ENCODE peak calls at places on chromosomes 13 and 19, in ten cellular contexts. S is lower leg skin; I is stimulated activated CD4-positive, alpha-beta T cell treated with anti-CD3 and anti-CD28 coated beads, TNF-alpha, amount 100 ng/mL, for 1 hour; O is tibial nerve; Z is WTC11; G is stimulated activated CD8-positive, alpha-beta memory T cell treated with anti-CD3 and anti-CD28 coated beads, Interleukin-4, amount 100 ng/mL, for 4 hours; U is iPS-NIHi11; Y is mesothelial cell of epicardium; F is substantia nigra; A is HTR-8/SVneo. N is an unnamed sample.

GRCh38 chr13:45630791-45631190 is 15.3 kb upstream of the ERICH6B start:
- DNase-seq in I (no peak), G (no peak), U (no peak), Z (no peak), O (no peak), F (no peak), Y (no peak), A (no peak), S (no peak), N (no peak)

GRCh38 chr19:5309438-5310204 is 31.0 kb downstream of the PTPRS start:
- DNase-seq in G (no peak), Z (peak), U (peak), S (no peak), F (no peak), Y (no peak), A (no peak), O (no peak), I (no peak), N (no peak)

GRCh38 chr13:114110091-114110829 is 22.2 kb downstream of the RASA3 start:
- DNase-seq in A (no peak), I (peak), Y (no peak), Z (peak), G (no peak), U (peak), F (no peak), S (no peak), O (peak), N (peak)

GRCh38 chr13:94703271-94703670 is 9.1 kb downstream of the SOX21 start:
- DNase-seq in U (no peak), S (no peak), O (no peak), G (no peak), F (no peak), A (no peak), Z (peak), I (no peak), Y (no peak), N (no peak)

GRCh38 chr13:57829496-57829895 is 198.0 kb downstream of the PCDH17 start:
- DNase-seq in I (no peak), U (no peak), O (no peak), G (no peak), A (no peak), F (no peak), S (no peak), Z (no peak), Y (no peak), N (no peak)

GRCh38 chr13:99356216-99357089 is 49.3 kb upstream of the GPR183 start:
- DNase-seq in G (no peak), A (peak), I (no peak), S (peak), Z (no peak), U (no peak), Y (no peak), F (no peak), O (no peak), N (no peak)

GRCh38 chr13:113064534-113065405 is 40.8 kb upstream of the F7 start:
- DNase-seq in U (no peak), S (no peak), A (peak), Z (no peak), Y (no peak), F (no peak), G (no peak), I (no peak), O (no peak), N (no peak)

GRCh38 chr19:19406878-19407639 is 1.6 kb downstream of the GATAD2A start:
- DNase-seq in Y (no peak), Z (no peak), G (no peak), S (no peak), F (peak), A (no peak), O (no peak), U (no peak), I (no peak), N (peak)

GRCh38 chr13:35140831-35141230 is 198.8 kb downstream of the NBEA start:
- DNase-seq in O (no peak), G (no peak), Y (no peak), A (no peak), F (no peak), S (no peak), I (no peak), Z (no peak), U (no peak), N (no peak)

GRCh38 chr19:5718579-5719273 is 1.2 kb downstream of the LONP1 start:
- DNase-seq in Z (no peak), I (no peak), O (no peak), F (no peak), G (no peak), A (peak), U (no peak), Y (no peak), S (no peak), N (no peak)

GRCh38 chr13:102317593-102317992 is 84.3 kb downstream of the FGF14 start:
- DNase-seq in U (no peak), I (no peak), A (no peak), S (peak), G (no peak), O (peak), F (no peak), Z (no peak), Y (no peak), N (no peak)

GRCh38 chr13:83372786-83373185 is 509.5 kb downstream of the SLITRK1 start:
- DNase-seq in Y (no peak), O (no peak), G (no peak), A (no peak), U (no peak), S (no peak), I (no peak), Z (no peak), F (no peak), N (no peak)

GRCh38 chr19:10206226-10206873 is 11.6 kb upstream of the DNMT1 start:
- DNase-seq in O (no peak), A (no peak), U (peak), G (no peak), Z (no peak), S (no peak), I (no peak), Y (no peak), F (no peak), N (no peak)

GRCh38 chr13:111503905-111504695 is 183.7 kb downstream of the TEX29 start:
- DNase-seq in I (no peak), S (peak), A (no peak), O (no peak), G (no peak), U (no peak), Y (no peak), Z (no peak), F (no peak), N (no peak)

GRCh38 chr19:1066748-1067340 is at the start of gene ARHGAP45:
- DNase-seq in Z (peak), Y (no peak), F (no peak), S (no peak), O (no peak), I (peak), G (peak), U (peak), A (no peak), N (no peak)

GRCh38 chr13:102700088-102701031 is 5.5 kb upstream of the METTL21C start:
- DNase-seq in I (no peak), Z (no peak), Y (no peak), O (no peak), A (no peak), U (no peak), G (no peak), F (no peak), S (peak), N (no peak)

GRCh38 chr13:81987159-81987558 is 1646.2 kb upstream of the SPRY2 start:
- DNase-seq in Y (no peak), I (no peak), O (no peak), A (no peak), G (no peak), S (no peak), U (peak), Z (no peak), F (no peak), N (no peak)

GRCh38 chr19:55082023-55082851 is 6.6 kb downstream of the EPS8L1 start:
- DNase-seq in Z (peak), F (no peak), G (no peak), I (no peak), S (no peak), A (no peak), Y (no peak), U (peak), O (no peak), N (no peak)

GRCh38 chr19:54162241-54162805 is 2.8 kb upstream of the LENG1 start:
- DNase-seq in Y (peak), S (peak), G (peak), A (no peak), Z (peak), F (peak), U (peak), O (peak), I (peak), N (peak)

GRCh38 chr13:27628081-27628480 is 6.4 kb downstream of the POLR1D start:
- DNase-seq in Z (no peak), O (no peak), U (no peak), G (no peak), I (no peak), A (no peak), S (no peak), Y (no peak), F (no peak), N (no peak)

GRCh38 chr13:48857576-48857975 is 118.1 kb upstream of the FNDC3A start:
- DNase-seq in U (no peak), G (no peak), A (no peak), I (no peak), S (no peak), O (no peak), Y (no peak), Z (no peak), F (no peak), N (no peak)

GRCh38 chr19:29640231-29640630 is 25.0 kb upstream of the PLEKHF1 start:
- DNase-seq in S (no peak), U (no peak), F (no peak), G (no peak), Y (no peak), A (no peak), I (no peak), O (no peak), Z (no peak), N (no peak)

GRCh38 chr13:113926301-113926761 is 47.5 kb downstream of the C13orf46 start:
- DNase-seq in S (no peak), I (no peak), U (no peak), Y (peak), O (peak), A (no peak), F (no peak), G (no peak), Z (peak), N (no peak)

GRCh38 chr13:19984430-19985218 is 26.1 kb downstream of the ZMYM2 start:
- DNase-seq in A (peak), U (peak), O (no peak), G (no peak), S (no peak), I (no peak), Y (no peak), Z (no peak), F (no peak), N (no peak)

GRCh38 chr13:50127017-50127725 is 111.9 kb downstream of the KCNRG start:
- DNase-seq in Y (peak), G (peak), I (no peak), Z (peak), O (peak), U (no peak), S (peak), F (no peak), A (no peak), N (peak)

GRCh38 chr19:19488875-19489690 is 26.3 kb downstream of the TSSK6 start:
- DNase-seq in U (peak), A (peak), F (peak), Y (peak), O (peak), Z (peak), S (peak), I (peak), G (peak), N (peak)

GRCh38 chr13:78339927-78340326 is 263.4 kb downstream of the POU4F1 start:
- DNase-seq in F (no peak), U (no peak), S (no peak), Z (no peak), O (no peak), A (no peak), I (no peak), Y (no peak), G (no peak), N (no peak)

GRCh38 chr13:46184277-46184699 is 2.3 kb upstream of the LCP1 start:
- DNase-seq in A (no peak), S (no peak), U (peak), F (peak), G (peak), I (peak), Z (peak), Y (no peak), O (no peak), N (peak)

GRCh38 chr13:74288361-74288911 is 154.2 kb upstream of the KLF12 start:
- DNase-seq in F (peak), A (no peak), O (no peak), I (peak), Z (peak), G (no peak), S (no peak), U (peak), Y (no peak), N (peak)

GRCh38 chr19:18183529-18183928 is 9.5 kb upstream of the MPV17L2 start:
- DNase-seq in I (no peak), A (no peak), U (no peak), Z (no peak), G (no peak), F (no peak), Y (no peak), O (no peak), S (no peak), N (no peak)

GRCh38 chr19:6730153-6730804 is 7.1 kb downstream of the GPR108 start:
- DNase-seq in A (no peak), G (no peak), F (peak), U (peak), O (peak), Z (peak), Y (no peak), S (no peak), I (no peak), N (no peak)

GRCh38 chr19:8390617-8390981 is 439 bp downstream of the RAB11B start:
- DNase-seq in U (peak), O (peak), A (peak), S (peak), G (peak), F (peak), I (peak), Z (peak), Y (peak), N (peak)

GRCh38 chr19:37403403-37403802 is 32.5 kb downstream of the ZNF527 start:
- DNase-seq in S (no peak), Z (peak), Y (no peak), I (no peak), U (no peak), G (no peak), O (no peak), A (no peak), F (no peak), N (no peak)

GRCh38 chr19:8513687-8514504 is at the start of gene ZNF414:
- DNase-seq in G (peak), O (peak), A (peak), Z (peak), S (peak), F (peak), U (peak), Y (peak), I (peak), N (peak)

GRCh38 chr19:38120471-38121030 is 103.5 kb downstream of the DPF1 start:
- DNase-seq in I (no peak), S (no peak), U (no peak), Y (no peak), Z (no peak), A (no peak), F (no peak), G (no peak), O (no peak), N (no peak)

GRCh38 chr19:14530005-14530348 is 583 bp downstream of the TECR start:
- DNase-seq in U (no peak), I (no peak), F (no peak), Z (no peak), G (no peak), Y (no peak), A (no peak), O (no peak), S (no peak), N (no peak)

GRCh38 chr19:12555456-12555930 is 4.2 kb upstream of the ZNF564 start:
- DNase-seq in O (no peak), A (no peak), G (no peak), F (no peak), S (no peak), U (peak), Y (no peak), Z (peak), I (no peak), N (no peak)

GRCh38 chr19:13932911-13933393 is 5.3 kb downstream of the PODNL1 start:
- DNase-seq in O (no peak), Y (no peak), F (no peak), U (peak), S (no peak), Z (peak), A (no peak), G (no peak), I (no peak), N (no peak)